ENCODE peak calls at places on chromosomes 5 and 9, in four cellular contexts. One of them, this sample, is unnamed.

GRCh38 chr9:114969269-114969668 is 38.9 kb upstream of the TNFSF8 start:
- DNase-seq in mucosa of descending colon: no peak
- DNase-seq in lung: no peak
- DNase-seq in CD8-positive, alpha-beta T cell: no peak
- DNase-seq in this sample: no peak

GRCh38 chr5:157670662-157671591 is at the start of gene C5orf52:
- DNase-seq in mucosa of descending colon: peak; percentile 92
- DNase-seq in lung: no peak
- DNase-seq in CD8-positive, alpha-beta T cell: no peak
- DNase-seq in this sample: peak; percentile 28

GRCh38 chr5:16803831-16804230 is 132.3 kb downstream of the MYO10 start:
- DNase-seq in mucosa of descending colon: no peak
- DNase-seq in lung: no peak
- DNase-seq in CD8-positive, alpha-beta T cell: no peak
- DNase-seq in this sample: no peak

GRCh38 chr5:106454651-106455415 is 1215.9 kb downstream of the EFNA5 start:
- DNase-seq in mucosa of descending colon: peak; percentile 1
- DNase-seq in lung: no peak
- DNase-seq in CD8-positive, alpha-beta T cell: no peak
- DNase-seq in this sample: no peak

GRCh38 chr9:97059661-97060060 is 20.7 kb upstream of the CTSV start:
- DNase-seq in mucosa of descending colon: no peak
- DNase-seq in lung: no peak
- DNase-seq in CD8-positive, alpha-beta T cell: no peak
- DNase-seq in this sample: no peak

GRCh38 chr9:38227656-38228055 is 158.6 kb upstream of the SHB start:
- DNase-seq in mucosa of descending colon: no peak
- DNase-seq in lung: no peak
- DNase-seq in CD8-positive, alpha-beta T cell: peak; percentile 12
- DNase-seq in this sample: no peak

GRCh38 chr5:159877894-159878448 is 38.3 kb upstream of the ADRA1B start:
- DNase-seq in mucosa of descending colon: peak; percentile 40
- DNase-seq in lung: peak; percentile 70
- DNase-seq in CD8-positive, alpha-beta T cell: no peak
- DNase-seq in this sample: peak; percentile 3

GRCh38 chr9:124332321-124332720 is 74.6 kb downstream of the NEK6 start:
- DNase-seq in mucosa of descending colon: no peak
- DNase-seq in lung: no peak
- DNase-seq in CD8-positive, alpha-beta T cell: no peak
- DNase-seq in this sample: no peak

GRCh38 chr5:176501333-176501732 is 35.9 kb downstream of the RNF44 start:
- DNase-seq in mucosa of descending colon: no peak
- DNase-seq in lung: no peak
- DNase-seq in CD8-positive, alpha-beta T cell: no peak
- DNase-seq in this sample: no peak

GRCh38 chr5:23507278-23507685 is at the start of gene PRDM9:
- DNase-seq in mucosa of descending colon: peak; percentile 26
- DNase-seq in lung: peak; percentile 76
- DNase-seq in CD8-positive, alpha-beta T cell: no peak
- DNase-seq in this sample: peak; percentile 83

GRCh38 chr9:79325501-79325900 is 246.3 kb upstream of the TLE4 start:
- DNase-seq in mucosa of descending colon: no peak
- DNase-seq in lung: no peak
- DNase-seq in CD8-positive, alpha-beta T cell: no peak
- DNase-seq in this sample: no peak

GRCh38 chr9:120755827-120756434 is 37.3 kb downstream of the FBXW2 start:
- DNase-seq in mucosa of descending colon: peak; percentile 85
- DNase-seq in lung: peak; percentile 62
- DNase-seq in CD8-positive, alpha-beta T cell: peak; percentile 70
- DNase-seq in this sample: no peak

GRCh38 chr9:20253635-20254034 is 368.7 kb downstream of the MLLT3 start:
- DNase-seq in mucosa of descending colon: no peak
- DNase-seq in lung: no peak
- DNase-seq in CD8-positive, alpha-beta T cell: no peak
- DNase-seq in this sample: no peak

GRCh38 chr5:153515269-153515668 is 24.8 kb downstream of the GRIA1 start:
- DNase-seq in mucosa of descending colon: no peak
- DNase-seq in lung: no peak
- DNase-seq in CD8-positive, alpha-beta T cell: no peak
- DNase-seq in this sample: no peak

GRCh38 chr9:27276182-27277030 is 20.5 kb downstream of the EQTN start:
- DNase-seq in mucosa of descending colon: peak; percentile 38
- DNase-seq in lung: no peak
- DNase-seq in CD8-positive, alpha-beta T cell: no peak
- DNase-seq in this sample: no peak

GRCh38 chr9:84343111-84343521 is 2.6 kb upstream of the SLC28A3 start:
- DNase-seq in mucosa of descending colon: no peak
- DNase-seq in lung: no peak
- DNase-seq in CD8-positive, alpha-beta T cell: no peak
- DNase-seq in this sample: no peak

GRCh38 chr5:168286386-168286785 is 5.1 kb upstream of the WWC1 start:
- DNase-seq in mucosa of descending colon: no peak
- DNase-seq in lung: no peak
- DNase-seq in CD8-positive, alpha-beta T cell: no peak
- DNase-seq in this sample: no peak

GRCh38 chr5:103450333-103451061 is 112.1 kb downstream of the NUDT12 start:
- DNase-seq in mucosa of descending colon: no peak
- DNase-seq in lung: no peak
- DNase-seq in CD8-positive, alpha-beta T cell: no peak
- DNase-seq in this sample: no peak

GRCh38 chr9:126456802-126457547 is 130.3 kb downstream of the MVB12B start:
- DNase-seq in mucosa of descending colon: no peak
- DNase-seq in lung: no peak
- DNase-seq in CD8-positive, alpha-beta T cell: no peak
- DNase-seq in this sample: no peak

GRCh38 chr9:15349892-15350761 is 43.1 kb upstream of the TTC39B start:
- DNase-seq in mucosa of descending colon: peak; percentile 69
- DNase-seq in lung: no peak
- DNase-seq in CD8-positive, alpha-beta T cell: peak; percentile 17
- DNase-seq in this sample: peak; percentile 19

GRCh38 chr9:111158375-111158774 is 120.1 kb upstream of the LPAR1 start:
- DNase-seq in mucosa of descending colon: no peak
- DNase-seq in lung: no peak
- DNase-seq in CD8-positive, alpha-beta T cell: no peak
- DNase-seq in this sample: no peak

GRCh38 chr5:159772698-159773061 is 143.6 kb upstream of the ADRA1B start:
- DNase-seq in mucosa of descending colon: no peak
- DNase-seq in lung: no peak
- DNase-seq in CD8-positive, alpha-beta T cell: no peak
- DNase-seq in this sample: no peak

GRCh38 chr9:14218253-14218652 is 95.7 kb downstream of the NFIB start:
- DNase-seq in mucosa of descending colon: no peak
- DNase-seq in lung: no peak
- DNase-seq in CD8-positive, alpha-beta T cell: no peak
- DNase-seq in this sample: no peak

GRCh38 chr5:175230299-175230698 is 213.7 kb downstream of the DRD1 start:
- DNase-seq in mucosa of descending colon: no peak
- DNase-seq in lung: no peak
- DNase-seq in CD8-positive, alpha-beta T cell: no peak
- DNase-seq in this sample: no peak

GRCh38 chr9:2923810-2924768 is 80.2 kb upstream of the PUM3 start:
- DNase-seq in mucosa of descending colon: no peak
- DNase-seq in lung: no peak
- DNase-seq in CD8-positive, alpha-beta T cell: no peak
- DNase-seq in this sample: no peak

GRCh38 chr5:160083012-160083436 is 36.2 kb downstream of the PWWP2A start:
- DNase-seq in mucosa of descending colon: no peak
- DNase-seq in lung: no peak
- DNase-seq in CD8-positive, alpha-beta T cell: no peak
- DNase-seq in this sample: no peak

GRCh38 chr9:81363916-81364480 is 325.3 kb downstream of the TLE1 start:
- DNase-seq in mucosa of descending colon: no peak
- DNase-seq in lung: no peak
- DNase-seq in CD8-positive, alpha-beta T cell: no peak
- DNase-seq in this sample: no peak

GRCh38 chr9:131402738-131403492 is 9.0 kb downstream of the PRRC2B start:
- DNase-seq in mucosa of descending colon: peak; percentile 82
- DNase-seq in lung: peak; percentile 84
- DNase-seq in CD8-positive, alpha-beta T cell: no peak
- DNase-seq in this sample: peak; percentile 82

DNA sequence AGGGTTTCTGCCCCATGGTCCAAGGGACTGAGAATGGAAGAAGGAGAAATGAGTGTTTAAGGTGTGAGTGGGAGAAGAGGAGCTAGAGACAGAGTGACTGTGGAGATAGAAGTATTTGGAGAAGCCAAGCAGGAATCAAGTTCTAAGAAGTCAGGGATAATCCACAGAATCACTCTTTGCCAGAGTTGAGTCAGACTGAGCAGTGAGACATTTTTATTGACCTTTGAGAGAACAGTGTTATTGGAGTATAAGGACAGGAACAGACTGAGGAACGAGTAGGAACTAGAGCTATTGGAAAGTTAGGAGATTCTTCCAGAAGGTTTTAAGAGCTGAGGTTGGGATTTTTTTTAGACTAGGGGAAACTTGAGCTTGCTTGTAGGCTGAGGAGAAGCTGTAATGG is 37.2 kb downstream of the RCL1 start:
- DNase-seq in mucosa of descending colon: no peak
- DNase-seq in lung: no peak
- DNase-seq in CD8-positive, alpha-beta T cell: no peak
- DNase-seq in this sample: no peak
- H3K4me1 ChIP-seq in mucosa of descending colon: no peaks in the 10 kb centered on the region
- H3K4me1 ChIP-seq in lung: peaks cover 14% of the 10 kb centered on the region
- H3K4me1 ChIP-seq in CD8-positive, alpha-beta T cell: no peaks in the 10 kb centered on the region
- H3K4me1 ChIP-seq in this sample: peaks cover 20% of the 10 kb centered on the region

GRCh38 chr5:154841273-154841661 is 9.1 kb downstream of the FAXDC2 start:
- DNase-seq in mucosa of descending colon: no peak
- DNase-seq in lung: no peak
- DNase-seq in CD8-positive, alpha-beta T cell: no peak
- DNase-seq in this sample: no peak

GRCh38 chr5:154844800-154845199 is 5.6 kb downstream of the FAXDC2 start:
- DNase-seq in mucosa of descending colon: no peak
- DNase-seq in lung: no peak
- DNase-seq in CD8-positive, alpha-beta T cell: no peak
- DNase-seq in this sample: no peak

GRCh38 chr5:154837009-154837881 is 13.2 kb downstream of the FAXDC2 start:
- DNase-seq in mucosa of descending colon: no peak
- DNase-seq in lung: no peak
- DNase-seq in CD8-positive, alpha-beta T cell: no peak
- DNase-seq in this sample: no peak

GRCh38 chr5:154842689-154843530 is 7.5 kb downstream of the FAXDC2 start:
- DNase-seq in mucosa of descending colon: no peak
- DNase-seq in lung: no peak
- DNase-seq in CD8-positive, alpha-beta T cell: no peak
- DNase-seq in this sample: no peak

GRCh38 chr5:154840435-154841272 is 9.7 kb downstream of the FAXDC2 start:
- DNase-seq in mucosa of descending colon: no peak
- DNase-seq in lung: no peak
- DNase-seq in CD8-positive, alpha-beta T cell: no peak
- DNase-seq in this sample: no peak
- TF ChIP-seq CTCF in mucosa of descending colon: no peak
- TF ChIP-seq CTCF in lung: no peak
- TF ChIP-seq CTCF in CD8-positive, alpha-beta T cell: no peak
- TF ChIP-seq CTCF in this sample: no peak

DNA sequence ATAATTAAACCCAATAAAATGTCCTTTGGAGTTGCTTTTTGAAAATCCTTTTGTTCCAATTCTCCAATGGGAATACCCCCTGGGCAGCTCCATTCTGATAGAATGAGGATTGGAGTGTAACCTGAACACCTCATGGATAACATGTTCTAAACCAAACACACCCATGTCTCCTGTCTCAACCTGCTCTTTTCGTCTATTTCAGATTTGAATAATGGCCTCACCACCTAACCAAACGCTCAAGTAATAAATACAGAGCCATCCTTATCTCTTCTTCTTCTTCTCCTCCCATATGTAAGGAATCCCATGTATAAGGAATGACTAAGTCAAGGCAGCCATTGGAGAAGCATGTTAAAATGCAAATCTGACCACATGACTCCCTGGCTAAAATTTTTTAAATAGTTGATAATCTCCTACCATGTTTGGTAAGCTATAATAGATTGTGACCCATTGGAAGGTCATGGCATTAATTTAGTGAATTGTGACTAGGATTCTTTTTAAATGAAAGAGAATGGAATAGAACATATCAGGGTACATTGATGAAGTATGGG is 26.0 kb downstream of the ELL2 start:
- DNase-seq in mucosa of descending colon: no peak
- DNase-seq in lung: no peak
- DNase-seq in CD8-positive, alpha-beta T cell: no peak
- DNase-seq in this sample: no peak
- H3K4me1 ChIP-seq in mucosa of descending colon: no peaks in the 10 kb centered on the region
- H3K4me1 ChIP-seq in lung: peaks cover 11% of the 10 kb centered on the region
- H3K4me1 ChIP-seq in CD8-positive, alpha-beta T cell: no peaks in the 10 kb centered on the region
- H3K4me1 ChIP-seq in this sample: peaks cover 61% of the 10 kb centered on the region

DNA sequence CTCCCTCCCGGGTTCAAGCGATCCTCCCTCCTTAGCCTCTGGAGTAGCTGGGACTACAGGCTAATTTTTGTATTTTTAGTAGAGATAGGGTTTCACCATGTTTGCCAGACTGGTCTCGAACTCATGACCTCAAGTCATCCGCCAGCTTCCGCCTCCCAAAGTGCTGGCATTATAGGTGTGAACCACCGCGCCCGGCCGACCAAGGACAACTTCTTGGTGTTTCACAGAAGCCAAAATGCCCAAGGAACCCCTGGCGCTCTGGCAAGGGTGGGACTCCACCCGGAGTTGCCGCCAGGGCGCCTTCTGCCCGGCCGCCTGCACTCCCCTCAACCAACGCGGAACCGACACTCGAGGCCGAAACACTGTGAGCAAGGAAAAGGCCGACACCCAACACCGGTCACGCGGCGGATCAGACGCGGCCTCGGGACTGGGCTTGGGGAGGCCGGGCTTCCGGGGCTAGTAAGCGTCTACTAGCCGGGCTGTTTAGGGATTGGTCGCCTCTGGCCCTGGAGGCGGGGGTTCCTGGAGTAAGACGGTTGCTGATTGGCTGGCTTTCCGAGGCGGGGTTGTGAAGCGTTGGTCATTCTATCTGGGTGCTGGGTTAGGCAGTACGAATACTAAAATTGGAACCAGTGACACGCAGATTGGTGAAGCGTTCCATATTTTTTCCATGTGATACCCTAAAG is 7.7 kb upstream of the CFAP157 start:
- DNase-seq in mucosa of descending colon: peak; percentile 97
- DNase-seq in lung: peak; percentile 98
- DNase-seq in CD8-positive, alpha-beta T cell: peak; percentile 84
- DNase-seq in this sample: peak; percentile 90
- TF ChIP-seq CTCF in mucosa of descending colon: no peak
- TF ChIP-seq CTCF in lung: no peak
- TF ChIP-seq CTCF in CD8-positive, alpha-beta T cell: no peak
- TF ChIP-seq CTCF in this sample: no peak

GRCh38 chr5:169656125-169656990 is 19.3 kb downstream of the DOCK2 start:
- DNase-seq in mucosa of descending colon: no peak
- DNase-seq in lung: no peak
- DNase-seq in CD8-positive, alpha-beta T cell: no peak
- DNase-seq in this sample: no peak
- H3K4me1 ChIP-seq in mucosa of descending colon: peaks cover 6% of the 10 kb centered on the region
- H3K4me1 ChIP-seq in lung: no peaks in the 10 kb centered on the region
- H3K4me1 ChIP-seq in CD8-positive, alpha-beta T cell: peaks cover 48% of the 10 kb centered on the region
- H3K4me1 ChIP-seq in this sample: no peaks in the 10 kb centered on the region

GRCh38 chr5:29016067-29016466 is 1977.7 kb upstream of the CDH9 start:
- DNase-seq in mucosa of descending colon: peak; percentile 7
- DNase-seq in lung: no peak
- DNase-seq in CD8-positive, alpha-beta T cell: no peak
- DNase-seq in this sample: no peak
- TF ChIP-seq CTCF in mucosa of descending colon: no peak
- TF ChIP-seq CTCF in lung: no peak
- TF ChIP-seq CTCF in CD8-positive, alpha-beta T cell: no peak
- TF ChIP-seq CTCF in this sample: no peak

This sample was measured in pancreas.